ENCODE peak calls at places on chromosomes 3 and 15, in seven cellular contexts. L is omental fat pad, P is pons, C is HCT116, O is lower leg skin, Q is SJSA1, Z is Panc1. D is an unnamed sample.

GRCh38 chr15:69940441-69940785 is 157.3 kb downstream of the TLE3 start:
- DNase-seq in L (no peak), P (no peak), C (no peak), O (no peak), Q (no peak), Z (no peak), D (no peak)

GRCh38 chr3:172285844-172286243 is 162.4 kb downstream of the GHSR start:
- DNase-seq in L (no peak), P (no peak), C (no peak), O (no peak), Q (no peak), Z (no peak), D (no peak)

GRCh38 chr3:159654183-159655134 is 334.2 kb upstream of the IL12A start:
- DNase-seq in L (no peak), P (no peak), C (no peak), O (no peak), Q (no peak), Z (no peak), D (no peak)

GRCh38 chr3:42660898-42661297 is 7.4 kb downstream of the ZBTB47 start:
- DNase-seq in L (no peak), P (no peak), C (no peak), O (no peak), Q (no peak), Z (no peak), D (no peak)

GRCh38 chr3:133038731-133039398 is 674 bp downstream of the TMEM108 start:
- DNase-seq in L (no peak), P (peak), C (no peak), O (peak), Q (no peak), Z (no peak), D (no peak)

GRCh38 chr3:14503706-14504065 is 36.5 kb downstream of the GRIP2 start:
- DNase-seq in L (no peak), P (no peak), C (no peak), O (no peak), Q (no peak), Z (no peak), D (no peak)

GRCh38 chr3:99659032-99659431 is 20.6 kb downstream of the COL8A1 start:
- DNase-seq in L (no peak), P (no peak), C (no peak), O (no peak), Q (peak), Z (no peak), D (no peak)

GRCh38 chr3:60610441-60611112 is 640.7 kb downstream of the FHIT start:
- DNase-seq in L (no peak), P (no peak), C (no peak), O (peak), Q (no peak), Z (no peak), D (no peak)